ENCODE peak calls at places on chromosomes 13 and 19, in eight cellular contexts. S, K, X, F, L, Q, W and V are unnamed samples.

GRCh38 chr13:90445179-90445578 is 902.3 kb upstream of the MIR17HG start:
- DNase-seq in W (peak), F (no peak), S (peak), K (no peak), X (peak), Q (no peak), L (no peak), V (no peak)

GRCh38 chr13:36919206-36919832 is 719 bp downstream of the SMAD9 start:
- DNase-seq in F (no peak), Q (peak), S (peak), X (no peak), K (peak), W (peak), L (no peak), V (peak)

GRCh38 chr19:51029718-51030117 is 3.3 kb upstream of the KLK11 start:
- DNase-seq in X (peak), L (no peak), K (no peak), Q (no peak), W (no peak), S (peak), F (peak), V (no peak)

GRCh38 chr13:76783798-76784197 is 102.4 kb downstream of the KCTD12 start:
- DNase-seq in X (no peak), L (no peak), S (peak), W (no peak), Q (no peak), F (no peak), K (no peak), V (no peak)

GRCh38 chr19:35738887-35739229 is 3.4 kb downstream of the IGFLR1 start:
- DNase-seq in X (no peak), Q (no peak), K (no peak), F (no peak), W (no peak), S (no peak), L (no peak), V (no peak)

GRCh38 chr13:89454736-89455135 is 1783.6 kb downstream of the SLITRK5 start:
- DNase-seq in X (no peak), Q (no peak), L (no peak), K (no peak), S (no peak), W (no peak), F (no peak), V (no peak)

GRCh38 chr19:35870798-35871197 is 2.4 kb downstream of the APLP1 start:
- DNase-seq in L (no peak), K (no peak), S (no peak), F (no peak), X (no peak), Q (no peak), W (no peak), V (no peak)

GRCh38 chr19:30856376-30856775 is 484.2 kb downstream of the ZNF536 start:
- DNase-seq in W (no peak), X (no peak), Q (no peak), S (no peak), K (no peak), L (no peak), F (no peak), V (no peak)

GRCh38 chr13:26978081-26978860 is 193.3 kb downstream of the USP12 start:
- DNase-seq in F (no peak), X (no peak), K (no peak), Q (no peak), W (no peak), S (no peak), L (no peak), V (no peak)

GRCh38 chr19:45250216-45250831 is 747 bp upstream of the MARK4 start:
- DNase-seq in F (no peak), X (no peak), L (no peak), K (no peak), S (no peak), Q (no peak), W (no peak), V (no peak)

GRCh38 chr19:47813304-47813994 is 8.3 kb upstream of the CRX start:
- DNase-seq in W (peak), X (peak), Q (peak), K (peak), S (peak), L (no peak), F (peak), V (peak)

GRCh38 chr19:33905937-33906577 is 109.4 kb downstream of the KCTD15 start:
- DNase-seq in W (peak), X (peak), L (no peak), K (peak), F (no peak), S (no peak), Q (peak), V (peak)